ENCODE peak calls at places on chromosome 4, in six cellular contexts. G is heart right ventricle, V is upper lobe of right lung, B is kidney, Z is fibroblast of lung, C is bronchial epithelial cell. A is an unnamed sample.

GRCh38 chr4:26947318-26947717 is 86.7 kb downstream of the STIM2 start:
- DNase-seq in G (no peak), V (no peak), B (peak), Z (no peak), C (no peak), A (no peak)

GRCh38 chr4:132767901-132768300 is 381.2 kb upstream of the PCDH10 start:
- DNase-seq in G (no peak), V (no peak), B (no peak), Z (no peak), C (no peak), A (no peak)

GRCh38 chr4:69322055-69322454 is 41.8 kb downstream of the UGT2B28 start:
- DNase-seq in G (no peak), V (no peak), B (no peak), Z (peak), C (peak), A (peak)

GRCh38 chr4:72208421-72209075 is 176.7 kb downstream of the NPFFR2 start:
- DNase-seq in G (no peak), V (no peak), B (no peak), Z (no peak), C (peak), A (no peak)

GRCh38 chr4:124636793-124637192 is 75.7 kb downstream of the ANKRD50 start:
- DNase-seq in G (no peak), V (no peak), B (no peak), Z (peak), C (no peak), A (peak)

GRCh38 chr4:186134254-186134653 is 29.8 kb downstream of the FAM149A start:
- DNase-seq in G (no peak), V (no peak), B (no peak), Z (no peak), C (no peak), A (no peak)

GRCh38 chr4:27490315-27490714 is 629.7 kb downstream of the STIM2 start:
- DNase-seq in G (no peak), V (no peak), B (no peak), Z (no peak), C (no peak), A (no peak)

GRCh38 chr4:16897991-16898827 is at the start of gene LDB2:
- DNase-seq in G (peak), V (peak), B (peak), Z (peak), C (no peak), A (peak)

GRCh38 chr4:113101669-113102068 is 52.2 kb downstream of the ANK2 start:
- DNase-seq in G (no peak), V (no peak), B (no peak), Z (peak), C (peak), A (no peak)

GRCh38 chr4:742742-743311 is 37.2 kb downstream of the PCGF3 start:
- DNase-seq in G (peak), V (peak), B (peak), Z (no peak), C (no peak), A (no peak)

GRCh38 chr4:155405059-155405458 is 28.3 kb upstream of the MAP9 start:
- DNase-seq in G (no peak), V (no peak), B (no peak), Z (no peak), C (peak), A (no peak)

GRCh38 chr4:168787801-168788200 is 222.3 kb downstream of the CBR4 start:
- DNase-seq in G (no peak), V (no peak), B (no peak), Z (peak), C (no peak), A (peak)

GRCh38 chr4:125849869-125850268 is 535.1 kb downstream of the FAT4 start:
- DNase-seq in G (no peak), V (no peak), B (no peak), Z (peak), C (no peak), A (peak)

GRCh38 chr4:186021461-186022167 is 47.3 kb upstream of the TLR3 start:
- DNase-seq in G (peak), V (no peak), B (peak), Z (peak), C (peak), A (peak)

GRCh38 chr4:86838141-86838540 is 11.0 kb downstream of the SLC10A6 start:
- DNase-seq in G (no peak), V (no peak), B (no peak), Z (no peak), C (no peak), A (no peak)

GRCh38 chr4:2867758-2868491 is 24.3 kb downstream of the ADD1 start:
- DNase-seq in G (no peak), V (no peak), B (no peak), Z (peak), C (no peak), A (no peak)

GRCh38 chr4:55321707-55322264 is 24.3 kb upstream of the SRD5A3 start:
- DNase-seq in G (no peak), V (no peak), B (no peak), Z (peak), C (peak), A (peak)

GRCh38 chr4:154998284-154998683 is 210.2 kb upstream of the NPY2R start:
- DNase-seq in G (no peak), V (no peak), B (no peak), Z (peak), C (no peak), A (no peak)

GRCh38 chr4:186266699-186267467 is 894 bp downstream of the F11 start:
- DNase-seq in G (no peak), V (peak), B (no peak), Z (peak), C (no peak), A (no peak)

GRCh38 chr4:68951078-68951805 is at the start of gene UGT2A3:
- DNase-seq in G (no peak), V (no peak), B (no peak), Z (no peak), C (no peak), A (no peak)

GRCh38 chr4:165656399-165656798 is 216.6 kb upstream of the TLL1 start:
- DNase-seq in G (no peak), V (no peak), B (no peak), Z (no peak), C (no peak), A (no peak)

GRCh38 chr4:2366252-2367192 is 51.9 kb downstream of the ZFYVE28 start:
- DNase-seq in G (no peak), V (peak), B (peak), Z (no peak), C (no peak), A (no peak)

GRCh38 chr4:26076000-26076587 is 162.1 kb downstream of the SMIM20 start:
- DNase-seq in G (no peak), V (no peak), B (no peak), Z (peak), C (peak), A (no peak)

GRCh38 chr4:83293305-83294046 is 8.9 kb upstream of the COQ2 start:
- DNase-seq in G (no peak), V (no peak), B (no peak), Z (no peak), C (no peak), A (no peak)

GRCh38 chr4:1669270-1669669 is 14.8 kb downstream of the FAM53A start:
- DNase-seq in G (no peak), V (no peak), B (no peak), Z (no peak), C (no peak), A (no peak)

GRCh38 chr4:56127698-56128097 is 179.0 kb downstream of the CEP135 start:
- DNase-seq in G (no peak), V (no peak), B (no peak), Z (peak), C (no peak), A (no peak)

GRCh38 chr4:142516686-142517145 is 329.4 kb downstream of the INPP4B start:
- DNase-seq in G (no peak), V (no peak), B (no peak), Z (peak), C (peak), A (peak)

GRCh38 chr4:142801966-142802365 is 44.1 kb downstream of the INPP4B start:
- DNase-seq in G (no peak), V (no peak), B (no peak), Z (no peak), C (peak), A (no peak)

GRCh38 chr4:97911236-97911906 is 231.9 kb downstream of the STPG2 start:
- DNase-seq in G (no peak), V (no peak), B (peak), Z (no peak), C (no peak), A (no peak)

GRCh38 chr4:89400408-89401035 is 92.9 kb upstream of the GPRIN3 start:
- DNase-seq in G (no peak), V (no peak), B (no peak), Z (peak), C (no peak), A (no peak)

GRCh38 chr4:83217721-83218522 is 66.7 kb downstream of the COQ2 start:
- DNase-seq in G (no peak), V (no peak), B (no peak), Z (no peak), C (peak), A (no peak)

GRCh38 chr4:176793060-176793605 is 411 bp upstream of the VEGFC start:
- DNase-seq in G (no peak), V (no peak), B (no peak), Z (no peak), C (no peak), A (no peak)
- H3K4me3 ChIP-seq in G (peak), V (peak), B (no peak), Z (peak), C (peak), A (peak)

GRCh38 chr4:81060587-81061339 is 30.3 kb downstream of the BMP3 start:
- DNase-seq in G (no peak), V (no peak), B (no peak), Z (no peak), C (no peak), A (no peak)
- TF ChIP-seq CTCF in G (no peak), V (no peak), B (no peak), Z (no peak), C (no peak), A (no peak)

GRCh38 chr4:39324897-39325613 is 41.1 kb downstream of the RFC1 start:
- DNase-seq in G (no peak), V (no peak), B (no peak), Z (no peak), C (no peak), A (no peak)
- H3K4me3 ChIP-seq in G (no peak), V (no peak), B (no peak), Z (no peak), C (no peak), A (no peak)

GRCh38 chr4:38762560-38762959 is 20.2 kb downstream of the TLR10 start:
- DNase-seq in G (no peak), V (no peak), B (no peak), Z (no peak), C (no peak), A (no peak)

GRCh38 chr4:38759790-38760122 is 23.0 kb downstream of the TLR10 start:
- DNase-seq in G (no peak), V (no peak), B (no peak), Z (no peak), C (no peak), A (no peak)

GRCh38 chr4:38757945-38758344 is 24.8 kb downstream of the TLR10 start:
- DNase-seq in G (no peak), V (no peak), B (no peak), Z (no peak), C (peak), A (no peak)

GRCh38 chr4:38759077-38759789 is 23.6 kb downstream of the TLR10 start:
- DNase-seq in G (peak), V (no peak), B (peak), Z (peak), C (peak), A (peak)

DNA sequence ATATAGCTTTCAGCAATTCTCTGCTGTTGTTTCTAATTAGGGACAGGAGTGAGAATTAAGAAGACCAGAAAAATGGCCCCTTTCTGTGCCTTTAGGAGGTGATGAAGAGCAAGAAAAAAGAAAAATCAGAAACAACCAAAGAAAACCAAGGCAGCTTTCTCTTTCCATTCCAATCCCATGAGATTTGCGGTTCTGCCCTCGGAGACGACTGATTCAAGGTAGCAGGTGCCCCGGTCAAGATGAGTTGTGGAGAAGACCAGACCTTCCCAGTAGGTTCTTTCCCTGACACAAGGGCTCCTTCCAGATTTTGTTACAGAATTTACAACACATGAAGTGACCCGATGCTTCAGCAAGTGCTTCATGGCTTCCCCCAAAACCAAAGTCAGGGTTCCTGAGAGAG is 21.9 kb downstream of the TLR10 start:
- DNase-seq in G (no peak), V (no peak), B (no peak), Z (no peak), C (no peak), A (no peak)
- TF ChIP-seq CTCF in G (no peak), V (no peak), B (no peak), Z (no peak), C (no peak), A (no peak)

DNA sequence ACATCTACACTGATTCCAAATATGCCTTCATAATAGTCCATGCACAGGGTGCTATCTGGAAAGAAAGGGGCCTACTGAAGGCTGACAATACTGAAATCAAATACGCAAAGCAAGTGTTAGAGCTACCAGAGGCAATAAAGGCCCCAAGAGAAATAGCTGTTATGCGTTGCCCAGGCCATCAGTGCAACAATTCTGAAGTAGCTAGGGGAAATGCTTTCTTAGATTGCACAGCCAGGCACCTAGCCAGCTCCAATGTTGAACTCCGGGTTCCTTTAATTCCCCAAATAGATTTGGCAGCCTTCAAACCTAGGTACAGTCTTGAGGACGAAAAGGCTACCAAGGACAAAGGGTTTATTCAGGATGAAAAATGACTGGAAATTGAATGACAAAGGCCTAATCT is 17.4 kb upstream of the PAPSS1 start:
- DNase-seq in G (no peak), V (no peak), B (no peak), Z (no peak), C (no peak), A (no peak)
- H3K4me3 ChIP-seq in G (no peak), V (no peak), B (no peak), Z (no peak), C (no peak), A (no peak)

GRCh38 chr4:102319594-102319993 is 25.7 kb downstream of the SLC39A8 start:
- DNase-seq in G (no peak), V (no peak), B (no peak), Z (no peak), C (no peak), A (no peak)

GRCh38 chr4:102321260-102321991 is 23.9 kb downstream of the SLC39A8 start:
- DNase-seq in G (no peak), V (no peak), B (no peak), Z (peak), C (no peak), A (no peak)

GRCh38 chr4:102318526-102318925 is 26.8 kb downstream of the SLC39A8 start:
- DNase-seq in G (no peak), V (no peak), B (no peak), Z (no peak), C (peak), A (no peak)

GRCh38 chr4:102324725-102325124 is 20.6 kb downstream of the SLC39A8 start:
- DNase-seq in G (no peak), V (no peak), B (no peak), Z (no peak), C (no peak), A (no peak)

DNA sequence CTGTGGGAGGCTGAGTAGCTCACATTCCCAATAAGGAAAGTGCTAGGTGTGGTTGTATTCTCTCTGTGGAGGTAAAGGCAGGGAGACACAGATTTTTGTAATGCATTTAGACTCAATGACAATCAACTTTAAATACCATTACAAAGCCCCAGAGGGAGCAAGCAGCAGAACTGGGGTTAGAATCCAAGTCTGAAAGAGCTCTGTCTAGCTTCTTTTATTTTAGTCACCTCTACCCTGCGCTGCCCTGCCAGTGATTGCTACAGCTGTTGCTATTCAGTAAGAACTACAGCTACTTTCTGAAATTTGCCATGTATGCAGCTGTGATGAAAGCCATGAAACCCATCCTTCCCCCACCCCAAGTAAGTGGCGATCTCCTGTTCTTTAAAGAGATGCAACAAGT is 22.5 kb downstream of the SLC39A8 start:
- DNase-seq in G (no peak), V (no peak), B (no peak), Z (no peak), C (no peak), A (no peak)
- TF ChIP-seq CTCF in G (no peak), V (no peak), B (no peak), Z (no peak), C (no peak), A (no peak)

GRCh38 chr4:41257257-41257900 is 651 bp downstream of the UCHL1 start:
- DNase-seq in G (peak), V (peak), B (peak), Z (peak), C (no peak), A (no peak)

GRCh38 chr4:41258783-41259182 is 2.1 kb downstream of the UCHL1 start:
- DNase-seq in G (no peak), V (no peak), B (no peak), Z (peak), C (peak), A (peak)

GRCh38 chr4:41262198-41262597 is 5.5 kb downstream of the UCHL1 start:
- DNase-seq in G (no peak), V (no peak), B (no peak), Z (no peak), C (no peak), A (no peak)

GRCh38 chr4:41257901-41258300 is 1.2 kb downstream of the UCHL1 start:
- DNase-seq in G (no peak), V (no peak), B (no peak), Z (no peak), C (no peak), A (no peak)

GRCh38 chr4:41260315-41260714 is 3.6 kb downstream of the UCHL1 start:
- DNase-seq in G (no peak), V (no peak), B (no peak), Z (no peak), C (no peak), A (no peak)
- H3K4me3 ChIP-seq in G (no peak), V (no peak), B (no peak), Z (no peak), C (no peak), A (no peak)

DNA sequence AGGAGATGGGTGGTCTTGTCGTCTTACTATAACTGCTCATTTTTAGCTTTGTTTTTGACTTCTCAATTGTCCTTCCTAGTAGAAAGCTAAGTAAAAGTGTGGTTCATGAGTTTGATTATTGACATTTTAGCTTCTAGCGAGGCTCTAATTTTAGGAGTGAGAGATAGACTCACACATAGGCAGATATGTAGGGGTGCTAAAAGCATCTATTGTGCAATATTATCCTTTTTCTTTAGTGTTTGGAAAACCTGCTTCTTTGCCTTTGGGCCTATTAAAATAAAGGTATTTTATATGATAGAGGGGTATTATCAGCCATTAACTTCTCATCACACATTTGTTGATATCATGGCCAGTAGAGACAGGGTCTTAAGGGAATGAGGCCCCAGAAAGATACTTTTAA is 195.3 kb downstream of the SPRY1 start:
- DNase-seq in G (no peak), V (no peak), B (no peak), Z (no peak), C (no peak), A (no peak)
- TF ChIP-seq CTCF in G (no peak), V (no peak), B (no peak), Z (no peak), C (no peak), A (no peak)